ENCODE peak calls at places on chromosomes 11 and 22, in seven cellular contexts. W, F, Y, E, T, X and Q are unnamed samples.

GRCh38 chr11:119426142-119426541 is 3.2 kb upstream of the THY1 start:
- DNase-seq in W (no peak), F (no peak), Y (no peak), E (no peak), T (no peak), X (no peak), Q (no peak)

GRCh38 chr22:27203276-27203660 is 545.9 kb downstream of the MIAT start:
- DNase-seq in W (no peak), F (no peak), Y (no peak), E (no peak), T (no peak), X (no peak), Q (no peak)

GRCh38 chr11:73585834-73586575 is 11.9 kb downstream of the FAM168A start:
- DNase-seq in W (no peak), F (no peak), Y (no peak), E (no peak), T (peak; percentile 79), X (no peak), Q (no peak)

GRCh38 chr11:65151500-65151899 is 17.2 kb upstream of the SYVN1 start:
- DNase-seq in W (no peak), F (no peak), Y (no peak), E (no peak), T (no peak), X (no peak), Q (no peak)

GRCh38 chr11:48193876-48194275 is 22.7 kb upstream of the OR4B1 start:
- DNase-seq in W (no peak), F (no peak), Y (no peak), E (no peak), T (peak; percentile 66), X (no peak), Q (no peak)

GRCh38 chr22:40651057-40651456 is 14.5 kb upstream of the MRTFA start:
- DNase-seq in W (no peak), F (no peak), Y (no peak), E (no peak), T (no peak), X (no peak), Q (peak; percentile 51)

GRCh38 chr11:66068923-66069714 is 953 bp upstream of the PACS1 start:
- DNase-seq in W (no peak), F (no peak), Y (peak; percentile 41), E (peak; percentile 58), T (peak; percentile 31), X (peak; percentile 41), Q (peak; percentile 45)

GRCh38 chr22:24796056-24796455 is 10.0 kb upstream of the SGSM1 start:
- DNase-seq in W (no peak), F (no peak), Y (no peak), E (no peak), T (no peak), X (no peak), Q (no peak)

GRCh38 chr11:128903248-128904041 is 12.3 kb downstream of the KCNJ5 start:
- DNase-seq in W (no peak), F (no peak), Y (no peak), E (peak; percentile 60), T (no peak), X (no peak), Q (no peak)

GRCh38 chr11:19821412-19821875 is 108.8 kb downstream of the NAV2 start:
- DNase-seq in W (no peak), F (peak; percentile 59), Y (no peak), E (no peak), T (no peak), X (no peak), Q (no peak)